ENCODE peak calls at places on chromosomes 7 and 10, in eight cellular contexts. H is kidney epithelial cell; M is cardiac fibroblast; U is activated T-helper 1 cell treated with anti-CD3 and anti-CD28 coated beads, Interleukin-12 subunit alpha, Interleukin-12 subunit beta, Interleukin-2, Interleukin-4 antibody, amounts not matched to agents 30 ng/mL and 10 ng/mL and 1 ng/mL, durations not matched to agents 14 hours and 24 hours and 36 hours; E is psoas muscle; T is activated CD8-positive, alpha-beta memory T cell treated with anti-CD3 and anti-CD28 coated beads for 24 hours; J is NCI-H2081 treated with DMSO at 0.1 percent for 48 hours; A is foreskin fibroblast. W is an unnamed sample.

GRCh38 chr10:103451091-103451801 is 924 bp downstream of the CALHM2 start:
- DNase-seq in T (peak), A (peak), E (peak), H (no peak), U (peak), J (no peak), M (peak), W (peak)

GRCh38 chr7:19557726-19558470 is 150.9 kb downstream of the POLR1F start:
- DNase-seq in H (no peak), M (peak), J (no peak), A (no peak), E (no peak), U (no peak), T (no peak), W (no peak)

GRCh38 chr7:23680417-23681405 is 712 bp downstream of the FAM221A start:
- DNase-seq in M (peak), J (peak), U (peak), E (peak), T (peak), A (peak), H (peak), W (peak)

GRCh38 chr10:91700273-91700672 is 67.4 kb upstream of the PPP1R3C start:
- DNase-seq in H (no peak), A (no peak), U (no peak), T (no peak), E (no peak), M (no peak), J (no peak), W (no peak)

GRCh38 chr7:151233111-151233701 is 923 bp downstream of the CHPF2 start:
- DNase-seq in M (peak), A (peak), H (peak), T (peak), J (no peak), U (peak), E (peak), W (peak)

GRCh38 chr7:46775776-46776175 is 806.1 kb downstream of the TNS3 start:
- DNase-seq in A (peak), T (no peak), M (peak), H (no peak), U (no peak), E (no peak), J (no peak), W (no peak)

GRCh38 chr10:32298066-32298812 is 48.7 kb downstream of the EPC1 start:
- DNase-seq in H (peak), T (no peak), M (peak), E (no peak), A (peak), J (no peak), U (no peak), W (no peak)

GRCh38 chr7:3082831-3083230 is 39.2 kb upstream of the CARD11 start:
- DNase-seq in J (no peak), M (no peak), T (no peak), A (no peak), H (no peak), E (no peak), U (no peak), W (no peak)

GRCh38 chr7:44396931-44397525 is 71.6 kb upstream of the CAMK2B start:
- DNase-seq in J (no peak), A (no peak), E (no peak), H (peak), U (no peak), T (peak), M (peak), W (no peak)

GRCh38 chr10:114691442-114691941 is 33.4 kb upstream of the ABLIM1 start:
- DNase-seq in J (no peak), E (no peak), T (no peak), A (no peak), M (peak), U (no peak), H (no peak), W (no peak)

GRCh38 chr7:27616914-27617548 is 45.7 kb downstream of the HIBADH start:
- DNase-seq in H (no peak), M (peak), E (no peak), J (no peak), T (no peak), U (no peak), A (no peak), W (no peak)

GRCh38 chr7:139169816-139170215 is 60.3 kb upstream of the ZC3HAV1 start:
- DNase-seq in M (no peak), T (no peak), A (no peak), H (no peak), E (no peak), J (no peak), U (no peak), W (no peak)

GRCh38 chr10:103765981-103766380 is 89.4 kb downstream of the SH3PXD2A start:
- DNase-seq in T (peak), J (no peak), E (no peak), A (no peak), H (no peak), U (peak), M (no peak), W (peak)

GRCh38 chr10:52740913-52741675 is 31.5 kb downstream of the MBL2 start:
- DNase-seq in T (peak), J (no peak), U (peak), M (peak), E (peak), H (no peak), A (no peak), W (peak)

GRCh38 chr7:47759056-47759706 is 177.3 kb upstream of the TNS3 start:
- DNase-seq in U (no peak), J (no peak), M (peak), T (no peak), E (no peak), H (no peak), A (peak), W (no peak)

GRCh38 chr7:158815046-158815445 is 14.3 kb downstream of the ESYT2 start:
- DNase-seq in H (no peak), U (no peak), A (no peak), J (no peak), M (peak), T (no peak), E (no peak), W (no peak)